ENCODE peak calls at places on chromosomes 5 and 9, in four cellular contexts. T is activated CD4-positive, CD25-positive, alpha-beta regulatory T cell; O is GDM1; V is H54. P is an unnamed sample.

GRCh38 chr9:121278535-121279169 is 10.7 kb downstream of the GSN start:
- DNase-seq in T (no peak), V (peak; percentile 89), O (peak; percentile 63), P (peak; percentile 36)

GRCh38 chr5:38724301-38725030 is 121.3 kb upstream of the OSMR start:
- DNase-seq in O (no peak), T (no peak), V (peak; percentile 82), P (no peak)

GRCh38 chr9:95415158-95415557 is 97.6 kb upstream of the FANCC start:
- DNase-seq in O (no peak), V (no peak), T (no peak), P (no peak)

GRCh38 chr5:173498871-173499470 is 117.5 kb downstream of the BOD1 start:
- DNase-seq in O (no peak), T (no peak), V (no peak), P (no peak)

GRCh38 chr5:176131771-176132170 is 106.5 kb upstream of the SIMC1 start:
- DNase-seq in V (no peak), T (no peak), O (no peak), P (no peak)

GRCh38 chr9:110919609-110920008 is 118.7 kb downstream of the LPAR1 start:
- DNase-seq in T (no peak), V (peak; percentile 23), O (peak; percentile 65), P (no peak)

GRCh38 chr5:98827161-98827560 is 53.7 kb downstream of the RGMB start:
- DNase-seq in O (no peak), V (no peak), T (no peak), P (no peak)

GRCh38 chr5:168822745-168823281 is 243.6 kb upstream of the PANK3 start:
- DNase-seq in T (no peak), O (no peak), V (no peak), P (no peak)

GRCh38 chr5:137264573-137264972 is 234.6 kb downstream of the SPOCK1 start:
- DNase-seq in V (no peak), T (no peak), O (no peak), P (no peak)

GRCh38 chr5:136205061-136205702 is 12.2 kb upstream of the SMIM32 start:
- DNase-seq in V (no peak), O (no peak), T (no peak), P (no peak)

GRCh38 chr5:4487581-4487980 is 652.5 kb upstream of the ADAMTS16 start:
- DNase-seq in T (no peak), V (no peak), O (no peak), P (no peak)

GRCh38 chr5:125065114-125065513 is 318.7 kb upstream of the ZNF608 start:
- DNase-seq in V (no peak), T (no peak), O (no peak), P (no peak)

GRCh38 chr5:10563940-10564837 is at the start of gene ANKRD33B:
- DNase-seq in T (peak; percentile 71), O (peak; percentile 65), V (peak; percentile 87), P (peak; percentile 81)

GRCh38 chr5:151213803-151214613 is 9.9 kb downstream of the CCDC69 start:
- DNase-seq in T (peak; percentile 73), O (peak; percentile 94), V (peak; percentile 45), P (peak; percentile 66)

GRCh38 chr5:127136908-127137307 is 63.6 kb upstream of the C5orf63 start:
- DNase-seq in T (no peak), O (no peak), V (no peak), P (no peak)

GRCh38 chr9:87519415-87519989 is 21.8 kb downstream of the DAPK1 start:
- DNase-seq in O (no peak), V (no peak), T (no peak), P (no peak)

GRCh38 chr5:67581203-67581602 is 384.6 kb upstream of the CD180 start:
- DNase-seq in O (no peak), T (no peak), V (no peak), P (no peak)